ENCODE peak calls at places on chromosomes 1 and 21, in eight cellular contexts. B is neural progenitor cell; O is epithelial cell of esophagus; Z is PC-3; G is WERI-Rb-1; N is HL-60; L is psoas muscle; Q is CD8-positive, alpha-beta T cell. M is an unnamed sample.

GRCh38 chr1:42340898-42341297 is 5.9 kb upstream of the FOXJ3 start:
- DNase-seq in B (peak), O (no peak), Z (no peak), G (peak), N (no peak), L (no peak), Q (no peak), M (no peak)

GRCh38 chr21:31335957-31336738 is 7.9 kb downstream of the TIAM1 start:
- DNase-seq in B (no peak), O (peak), Z (peak), G (no peak), N (no peak), L (no peak), Q (no peak), M (no peak)

GRCh38 chr1:216621536-216621935 is 101.7 kb downstream of the ESRRG start:
- DNase-seq in B (no peak), O (no peak), Z (no peak), G (peak), N (no peak), L (no peak), Q (no peak), M (no peak)

GRCh38 chr1:160407819-160408801 is 7.7 kb downstream of the VANGL2 start:
- DNase-seq in B (no peak), O (peak), Z (peak), G (no peak), N (no peak), L (no peak), Q (no peak), M (no peak)

GRCh38 chr1:225842788-225843425 is 33.0 kb downstream of the EPHX1 start:
- DNase-seq in B (no peak), O (no peak), Z (no peak), G (no peak), N (no peak), L (no peak), Q (no peak), M (no peak)

GRCh38 chr1:111516008-111516535 is 12.6 kb upstream of the ADORA3 start:
- DNase-seq in B (peak), O (peak), Z (no peak), G (no peak), N (peak), L (peak), Q (peak), M (no peak)

GRCh38 chr21:27759091-27759659 is 792.3 kb upstream of the ADAMTS5 start:
- DNase-seq in B (peak), O (peak), Z (peak), G (peak), N (no peak), L (no peak), Q (no peak), M (peak)

GRCh38 chr1:168482106-168482505 is 61.7 kb downstream of the XCL2 start:
- DNase-seq in B (peak), O (no peak), Z (no peak), G (no peak), N (no peak), L (no peak), Q (no peak), M (no peak)

GRCh38 chr1:112522621-112523020 is 13.9 kb downstream of the WNT2B start:
- DNase-seq in B (no peak), O (peak), Z (peak), G (no peak), N (no peak), L (no peak), Q (no peak), M (no peak)

GRCh38 chr1:170664828-170665617 is 1.1 kb downstream of the PRRX1 start:
- DNase-seq in B (peak), O (peak), Z (no peak), G (peak), N (no peak), L (peak), Q (no peak), M (peak)

GRCh38 chr1:47508900-47509488 is 71.2 kb downstream of the FOXD2 start:
- DNase-seq in B (peak), O (no peak), Z (no peak), G (no peak), N (no peak), L (no peak), Q (no peak), M (no peak)

GRCh38 chr1:3552751-3553150 is 58.6 kb downstream of the MEGF6 start:
- DNase-seq in B (no peak), O (no peak), Z (no peak), G (no peak), N (no peak), L (no peak), Q (no peak), M (no peak)

GRCh38 chr1:145960468-145961108 is 2.8 kb upstream of the LIX1L start:
- DNase-seq in B (peak), O (peak), Z (peak), G (peak), N (no peak), L (peak), Q (peak), M (peak)

GRCh38 chr21:28794341-28794970 is 198.2 kb downstream of the LTN1 start:
- DNase-seq in B (no peak), O (no peak), Z (peak), G (no peak), N (no peak), L (no peak), Q (no peak), M (no peak)

GRCh38 chr21:38460171-38460742 is 38.0 kb downstream of the ERG start:
- DNase-seq in B (no peak), O (peak), Z (peak), G (no peak), N (no peak), L (no peak), Q (no peak), M (no peak)

GRCh38 chr1:74388855-74389254 is 123.6 kb downstream of the LRRC53 start:
- DNase-seq in B (no peak), O (no peak), Z (no peak), G (no peak), N (no peak), L (no peak), Q (no peak), M (no peak)

GRCh38 chr1:75412616-75413015 is 198.3 kb downstream of the SLC44A5 start:
- DNase-seq in B (no peak), O (peak), Z (no peak), G (no peak), N (no peak), L (no peak), Q (no peak), M (no peak)

GRCh38 chr21:34796518-34797201 is 127.9 kb downstream of the CLIC6 start:
- DNase-seq in B (no peak), O (peak), Z (peak), G (peak), N (no peak), L (no peak), Q (no peak), M (no peak)

GRCh38 chr1:179164494-179164893 is 65.0 kb downstream of the ABL2 start:
- DNase-seq in B (no peak), O (peak), Z (peak), G (no peak), N (no peak), L (no peak), Q (no peak), M (no peak)

GRCh38 chr21:36482673-36483072 is 2.8 kb upstream of the CLDN14 start:
- DNase-seq in B (no peak), O (no peak), Z (no peak), G (no peak), N (no peak), L (no peak), Q (no peak), M (no peak)

GRCh38 chr1:171296897-171297296 is 17.1 kb upstream of the FMO4 start:
- DNase-seq in B (no peak), O (no peak), Z (no peak), G (no peak), N (no peak), L (no peak), Q (no peak), M (no peak)

GRCh38 chr1:60970081-60970509 is 112.3 kb upstream of the NFIA start:
- DNase-seq in B (peak), O (peak), Z (peak), G (no peak), N (no peak), L (no peak), Q (no peak), M (no peak)

GRCh38 chr21:28212056-28212455 is 780.6 kb downstream of the LTN1 start:
- DNase-seq in B (no peak), O (no peak), Z (no peak), G (no peak), N (no peak), L (no peak), Q (no peak), M (no peak)

GRCh38 chr1:46747683-46748288 is 28.9 kb upstream of the EFCAB14 start:
- DNase-seq in B (peak), O (peak), Z (peak), G (peak), N (no peak), L (no peak), Q (no peak), M (peak)

GRCh38 chr1:72086394-72086793 is 195.9 kb downstream of the NEGR1 start:
- DNase-seq in B (no peak), O (no peak), Z (no peak), G (no peak), N (no peak), L (no peak), Q (no peak), M (no peak)

GRCh38 chr21:18114735-18115134 is 129.9 kb upstream of the CHODL start:
- DNase-seq in B (no peak), O (no peak), Z (no peak), G (no peak), N (no peak), L (no peak), Q (no peak), M (no peak)

GRCh38 chr1:13700521-13701273 is 709 bp downstream of the PRDM2 start:
- DNase-seq in B (peak), O (peak), Z (peak), G (peak), N (no peak), L (peak), Q (peak), M (peak)

GRCh38 chr1:173205146-173206051 is 1.7 kb downstream of the TNFSF4 start:
- DNase-seq in B (no peak), O (peak), Z (no peak), G (no peak), N (no peak), L (no peak), Q (peak), M (no peak)

GRCh38 chr1:5933676-5934057 is 58.6 kb downstream of the NPHP4 start:
- DNase-seq in B (no peak), O (no peak), Z (no peak), G (no peak), N (no peak), L (no peak), Q (no peak), M (no peak)

GRCh38 chr21:37220433-37220980 is 46.6 kb downstream of the VPS26C start:
- DNase-seq in B (no peak), O (peak), Z (no peak), G (peak), N (peak), L (no peak), Q (peak), M (no peak)

GRCh38 chr1:180092931-180093650 is 61.6 kb upstream of the QSOX1 start:
- DNase-seq in B (peak), O (peak), Z (no peak), G (no peak), N (no peak), L (no peak), Q (no peak), M (no peak)

GRCh38 chr1:18950415-18951026 is 6.0 kb downstream of the IFFO2 start:
- DNase-seq in B (no peak), O (no peak), Z (no peak), G (no peak), N (no peak), L (peak), Q (no peak), M (no peak)

GRCh38 chr1:207402744-207403143 is 51.4 kb upstream of the CR2 start:
- DNase-seq in B (no peak), O (no peak), Z (no peak), G (no peak), N (no peak), L (no peak), Q (no peak), M (no peak)

GRCh38 chr1:207397525-207397926 is 56.6 kb upstream of the CR2 start:
- DNase-seq in B (no peak), O (no peak), Z (peak), G (no peak), N (no peak), L (no peak), Q (no peak), M (no peak)

GRCh38 chr1:207404849-207405525 is 49.1 kb upstream of the CR2 start:
- DNase-seq in B (peak), O (peak), Z (peak), G (no peak), N (peak), L (no peak), Q (no peak), M (no peak)

GRCh38 chr1:207398986-207399385 is 55.1 kb upstream of the CR2 start:
- DNase-seq in B (no peak), O (no peak), Z (no peak), G (no peak), N (no peak), L (no peak), Q (no peak), M (no peak)

GRCh38 chr1:207401578-207401977 is 52.5 kb upstream of the CR2 start:
- DNase-seq in B (no peak), O (no peak), Z (no peak), G (no peak), N (no peak), L (no peak), Q (no peak), M (no peak)
- TF ChIP-seq CTCF in B (peak), O (no peak), Z (peak), G (peak), N (no peak), L (no peak), Q (no peak), M (no peak)

DNA sequence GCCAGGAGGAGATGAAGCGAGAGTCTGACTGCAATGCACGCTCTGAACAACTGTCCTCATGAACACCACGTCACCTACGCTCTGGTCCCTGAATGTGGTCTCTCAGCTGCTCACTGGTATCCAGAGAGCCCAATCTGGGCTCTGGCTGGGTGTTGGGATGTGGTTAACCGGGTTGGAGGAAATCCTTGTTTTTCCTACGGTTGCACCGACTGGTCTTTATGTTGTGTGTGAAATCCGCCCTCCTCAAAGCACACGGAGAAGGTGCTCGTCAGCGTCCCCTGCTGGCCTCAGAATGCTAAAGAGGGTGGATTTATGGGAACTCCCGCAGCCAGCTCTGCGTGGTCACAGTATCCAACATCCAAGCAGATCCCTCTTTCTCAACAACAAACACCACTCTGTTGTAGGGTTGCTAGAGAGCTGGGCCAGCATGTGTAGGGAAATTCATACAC is 51.8 kb upstream of the FAM89A start:
- DNase-seq in B (peak), O (peak), Z (peak), G (peak), N (no peak), L (no peak), Q (peak), M (peak)
- TF ChIP-seq CTCF in B (peak), O (peak), Z (peak), G (peak), N (peak), L (peak), Q (peak), M (peak)

GRCh38 chr1:115088871-115089442 is 346 bp downstream of the TSPAN2 start:
- DNase-seq in B (no peak), O (no peak), Z (peak), G (no peak), N (no peak), L (no peak), Q (no peak), M (no peak)

GRCh38 chr1:115090956-115091355 is 1.7 kb upstream of the TSPAN2 start:
- DNase-seq in B (no peak), O (no peak), Z (no peak), G (no peak), N (no peak), L (no peak), Q (no peak), M (no peak)

GRCh38 chr1:115090547-115090946 is 1.2 kb upstream of the TSPAN2 start:
- DNase-seq in B (peak), O (no peak), Z (no peak), G (no peak), N (no peak), L (no peak), Q (no peak), M (no peak)

GRCh38 chr1:115088115-115088794 is 1.0 kb downstream of the TSPAN2 start:
- DNase-seq in B (no peak), O (no peak), Z (no peak), G (no peak), N (no peak), L (no peak), Q (no peak), M (no peak)

GRCh38 chr1:115089443-115090340 is at the start of gene TSPAN2:
- DNase-seq in B (peak), O (no peak), Z (peak), G (peak), N (no peak), L (peak), Q (peak), M (peak)
- TF ChIP-seq CTCF in B (peak), O (no peak), Z (peak), G (peak), N (no peak), L (peak), Q (no peak), M (no peak)

GRCh38 chr1:103058393-103058792 is 49.9 kb downstream of the COL11A1 start:
- DNase-seq in B (no peak), O (no peak), Z (no peak), G (no peak), N (no peak), L (no peak), Q (no peak), M (no peak)

GRCh38 chr1:103056423-103056822 is 51.9 kb downstream of the COL11A1 start:
- DNase-seq in B (no peak), O (no peak), Z (no peak), G (no peak), N (no peak), L (no peak), Q (no peak), M (no peak)
- TF ChIP-seq CTCF in B (no peak), O (no peak), Z (no peak), G (no peak), N (no peak), L (no peak), Q (no peak), M (no peak)

GRCh38 chr1:176560681-176561080 is 97.7 kb downstream of the PAPPA2 start:
- DNase-seq in B (no peak), O (no peak), Z (no peak), G (no peak), N (no peak), L (no peak), Q (no peak), M (no peak)
- TF ChIP-seq CTCF in B (no peak), O (no peak), Z (no peak), G (no peak), N (no peak), L (no peak), Q (no peak), M (no peak)

M was measured in glutamatergic neuron.